ENCODE peak calls at places on chromosome 2, in four cellular contexts. I is naive thymus-derived CD4-positive, alpha-beta T cell; Z is fibroblast of lung; J is cardiac fibroblast. Q is an unnamed sample.

GRCh38 chr2:143175435-143175834 is 46.2 kb downstream of the ARHGAP15 start:
- DNase-seq in I (no peak), Z (no peak), J (no peak), Q (no peak)

GRCh38 chr2:236963631-236964030 is 122.1 kb upstream of the COPS8 start:
- DNase-seq in I (no peak), Z (no peak), J (no peak), Q (no peak)

GRCh38 chr2:156589381-156590079 is 153.4 kb downstream of the GPD2 start:
- DNase-seq in I (no peak), Z (peak), J (peak), Q (peak)

GRCh38 chr2:2765176-2765800 is 434.2 kb upstream of the MYT1L start:
- DNase-seq in I (no peak), Z (no peak), J (no peak), Q (no peak)

GRCh38 chr2:159713691-159714585 is 1.6 kb downstream of the MARCHF7 start:
- DNase-seq in I (no peak), Z (peak), J (peak), Q (peak)

GRCh38 chr2:27096748-27097297 is 10.3 kb downstream of the KHK start:
- DNase-seq in I (no peak), Z (no peak), J (no peak), Q (no peak)

GRCh38 chr2:144515694-144516416 is 4.1 kb downstream of the ZEB2 start:
- DNase-seq in I (peak), Z (peak), J (peak), Q (peak)

GRCh38 chr2:135164431-135164830 is 112.3 kb downstream of the RAB3GAP1 start:
- DNase-seq in I (no peak), Z (no peak), J (peak), Q (peak)

GRCh38 chr2:166375736-166376487 is at the start of gene SCN9A:
- DNase-seq in I (peak), Z (peak), J (peak), Q (peak)

GRCh38 chr2:139946690-139947089 is 1166.5 kb upstream of the NXPH2 start:
- DNase-seq in I (no peak), Z (no peak), J (no peak), Q (no peak)

GRCh38 chr2:14516844-14517243 is 115.7 kb upstream of the LRATD1 start:
- DNase-seq in I (no peak), Z (peak), J (peak), Q (peak)

GRCh38 chr2:118013724-118014491 is at the start of gene CCDC93:
- DNase-seq in I (peak), Z (peak), J (peak), Q (peak)

GRCh38 chr2:109098921-109099273 is 30.1 kb upstream of the SH3RF3 start:
- DNase-seq in I (no peak), Z (no peak), J (no peak), Q (no peak)

GRCh38 chr2:113273031-113273551 is 5.6 kb downstream of the PAX8 start:
- DNase-seq in I (no peak), Z (peak), J (no peak), Q (peak)

GRCh38 chr2:65456074-65456473 is 23.7 kb upstream of the SPRED2 start:
- DNase-seq in I (no peak), Z (no peak), J (peak), Q (no peak)

GRCh38 chr2:180177534-180177933 is 170.4 kb upstream of the CWC22 start:
- DNase-seq in I (no peak), Z (no peak), J (no peak), Q (no peak)

GRCh38 chr2:38115216-38116012 is 39.5 kb upstream of the CYP1B1 start:
- DNase-seq in I (peak), Z (peak), J (peak), Q (peak)

GRCh38 chr2:162245737-162246136 is 2.5 kb upstream of the FAP start:
- DNase-seq in I (no peak), Z (peak), J (peak), Q (peak)

GRCh38 chr2:37768491-37768925 is 97.1 kb upstream of the CDC42EP3 start:
- DNase-seq in I (no peak), Z (peak), J (peak), Q (peak)

GRCh38 chr2:6111676-6112294 is 419.6 kb downstream of the SOX11 start:
- DNase-seq in I (no peak), Z (no peak), J (no peak), Q (no peak)

GRCh38 chr2:43134571-43134889 is 91.9 kb downstream of the ZFP36L2 start:
- DNase-seq in I (no peak), Z (no peak), J (no peak), Q (no peak)
- H3K4me3 ChIP-seq in I (peak), Z (no peak), J (no peak), Q (no peak)

DNA sequence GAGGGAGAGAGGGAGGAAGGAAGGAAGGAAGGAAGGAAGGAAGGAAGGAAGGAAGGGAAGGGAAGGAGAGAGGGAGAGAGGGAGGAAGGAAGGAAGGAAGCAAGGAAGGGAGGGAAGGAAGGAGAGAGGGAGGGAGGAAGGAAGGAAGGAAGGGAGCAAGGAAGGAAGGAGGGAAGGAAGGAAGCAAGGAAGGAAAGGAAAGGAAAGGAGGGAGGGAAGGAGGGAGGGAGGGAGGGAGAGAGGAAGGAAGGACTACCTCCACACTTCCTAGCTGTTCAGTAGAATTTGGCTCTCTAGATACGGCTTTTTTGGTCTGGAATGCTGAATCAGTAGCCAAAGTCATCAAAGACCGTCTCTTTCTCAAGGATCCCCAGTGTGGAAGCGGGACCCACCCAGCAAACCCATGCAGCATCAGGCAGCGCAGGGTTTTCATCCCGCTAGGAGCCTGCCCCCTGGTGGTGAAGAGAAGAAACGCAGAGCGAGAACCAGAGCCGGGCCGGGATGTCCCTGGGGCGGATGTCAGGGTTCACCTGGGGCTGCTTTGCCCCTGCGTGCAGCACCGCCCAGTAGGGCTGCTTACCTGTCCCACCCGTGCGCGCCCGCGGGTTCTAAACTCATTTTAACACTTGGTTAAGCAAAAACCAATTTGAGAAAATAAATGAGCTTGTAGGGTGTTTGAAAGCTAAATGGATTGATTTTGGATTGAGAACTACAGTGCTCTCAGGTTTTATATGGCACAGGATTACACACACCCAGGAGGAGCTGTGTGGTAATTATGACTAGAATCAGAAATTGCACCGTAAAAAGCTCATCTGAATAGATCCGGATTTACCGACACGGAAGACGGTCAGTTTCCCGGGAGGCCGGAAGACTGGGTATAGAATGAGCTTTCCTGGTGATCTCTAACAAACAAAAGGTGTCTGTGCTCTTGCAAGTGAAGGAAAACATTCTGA is 48.1 kb upstream of the ARL4C start:
- DNase-seq in I (peak), Z (peak), J (peak), Q (peak)
- H3K4me3 ChIP-seq in I (no peak), Z (no peak), J (no peak), Q (no peak)

DNA sequence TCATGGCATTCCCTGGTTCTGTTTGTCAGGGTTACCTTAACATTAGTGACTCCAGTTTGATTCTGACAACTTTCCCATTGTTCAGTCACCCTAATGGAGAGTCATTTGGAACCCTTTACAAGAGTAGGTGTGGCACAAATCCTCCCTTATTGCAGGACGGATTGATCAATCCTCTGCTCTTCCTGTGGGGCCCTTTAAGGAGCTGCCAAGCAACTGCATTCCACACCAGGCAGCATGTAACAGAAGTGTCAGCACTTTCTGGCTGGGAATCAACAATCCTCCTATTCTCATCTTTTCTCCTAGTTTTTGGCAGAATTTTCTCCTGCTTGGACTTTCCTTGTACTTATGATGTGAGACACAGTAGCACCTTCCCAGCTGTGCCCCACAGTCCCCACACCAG is 177.8 kb downstream of the ST6GAL2 start:
- DNase-seq in I (no peak), Z (no peak), J (no peak), Q (no peak)
- H3K4me3 ChIP-seq in I (no peak), Z (no peak), J (no peak), Q (no peak)

GRCh38 chr2:240603081-240603835 is 16.7 kb downstream of the CAPN10 start:
- DNase-seq in I (no peak), Z (no peak), J (no peak), Q (no peak)

GRCh38 chr2:240604291-240604938 is 17.9 kb downstream of the CAPN10 start:
- DNase-seq in I (no peak), Z (peak), J (peak), Q (peak)

GRCh38 chr2:240605867-240606743 is 19.2 kb upstream of the GPR35 start:
- DNase-seq in I (no peak), Z (no peak), J (no peak), Q (no peak)

GRCh38 chr2:240603846-240604245 is 17.3 kb downstream of the CAPN10 start:
- DNase-seq in I (no peak), Z (no peak), J (no peak), Q (no peak)

DNA sequence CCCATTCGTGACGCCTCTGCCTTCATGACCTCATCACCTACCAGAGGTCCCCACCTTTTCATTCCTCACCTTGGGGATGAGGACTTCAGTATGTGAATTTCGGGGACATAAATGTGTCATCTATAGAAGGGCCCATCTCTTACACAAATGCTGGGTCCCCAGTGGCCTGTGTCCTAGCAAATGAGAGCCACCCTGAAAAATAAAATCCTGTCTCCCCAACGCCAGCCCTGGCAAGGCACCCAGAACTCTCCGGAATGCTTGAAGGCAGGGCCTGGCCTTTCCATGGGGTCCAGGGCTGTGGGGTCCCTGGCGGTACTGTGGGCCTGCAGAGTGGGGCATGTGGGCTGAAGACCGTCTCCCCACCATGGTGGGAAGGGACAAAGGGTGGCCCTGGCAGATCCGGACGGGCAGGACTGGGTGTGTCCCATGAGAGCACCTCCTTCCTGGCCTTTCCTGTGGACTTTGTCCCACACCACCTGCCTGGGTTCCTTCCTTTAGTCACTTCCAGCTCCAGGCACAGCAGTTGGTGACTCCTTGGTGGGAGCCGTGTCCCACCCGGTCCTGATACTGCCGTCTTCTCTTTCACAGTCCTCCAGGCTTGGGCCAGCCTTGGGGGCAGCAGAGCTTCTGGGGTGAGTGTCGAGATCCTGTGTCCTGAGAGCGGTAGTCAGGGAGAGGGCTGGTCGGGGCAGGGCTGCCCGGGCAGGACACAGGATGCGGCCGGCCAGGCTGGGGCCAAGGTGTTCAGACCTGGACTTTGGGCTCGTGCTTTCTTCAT is 18.6 kb downstream of the CAPN10 start:
- DNase-seq in I (no peak), Z (no peak), J (no peak), Q (no peak)
- H3K4me3 ChIP-seq in I (no peak), Z (no peak), J (no peak), Q (no peak)

GRCh38 chr2:20302019-20302418 is 48.6 kb downstream of the PUM2 start:
- DNase-seq in I (no peak), Z (no peak), J (no peak), Q (no peak)
- H3K4me3 ChIP-seq in I (no peak), Z (no peak), J (no peak), Q (no peak)

GRCh38 chr2:17815466-17816184 is 635 bp upstream of the MSGN1 start:
- DNase-seq in I (no peak), Z (no peak), J (no peak), Q (no peak)

GRCh38 chr2:17814601-17815000 is 1.7 kb upstream of the MSGN1 start:
- DNase-seq in I (no peak), Z (no peak), J (no peak), Q (no peak)

GRCh38 chr2:17813015-17813741 is 3.1 kb upstream of the MSGN1 start:
- DNase-seq in I (no peak), Z (no peak), J (peak), Q (peak)

GRCh38 chr2:17816396-17817245 is at the start of gene MSGN1:
- DNase-seq in I (no peak), Z (no peak), J (no peak), Q (no peak)

DNA sequence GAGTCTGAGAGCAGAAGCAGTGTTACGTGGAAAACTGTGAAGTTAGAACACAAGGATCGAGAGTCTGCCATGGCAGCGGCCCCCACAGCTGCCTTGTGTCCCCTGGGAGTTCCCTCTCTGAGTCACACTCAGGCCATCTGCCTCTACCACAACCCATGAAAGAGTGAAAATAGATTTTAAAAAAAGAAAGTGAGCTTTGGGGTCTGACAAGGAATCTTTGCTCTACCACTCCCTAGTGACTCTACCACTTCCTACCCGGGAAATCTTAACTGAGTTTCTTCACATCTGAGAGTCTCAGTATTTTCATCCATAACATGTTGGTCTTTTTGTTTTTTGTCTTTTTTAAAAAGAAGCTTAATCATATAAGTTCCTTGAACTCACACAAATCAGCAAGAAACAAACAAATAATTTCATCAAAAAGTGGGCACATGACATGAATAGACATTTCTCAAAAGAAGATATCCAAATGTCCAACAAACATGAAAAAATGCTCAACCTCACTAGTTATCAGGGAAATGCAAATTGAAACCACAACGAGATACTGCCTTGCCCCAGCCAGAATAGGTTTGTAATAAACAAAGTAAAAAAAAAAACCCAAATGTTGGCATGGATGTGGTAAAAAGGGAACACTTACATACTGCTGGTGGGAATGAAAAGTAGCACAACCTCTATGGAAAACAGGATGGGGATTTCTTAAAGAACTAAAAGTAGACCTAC is 2.4 kb upstream of the MSGN1 start:
- DNase-seq in I (no peak), Z (no peak), J (peak), Q (peak)
- H3K4me3 ChIP-seq in I (no peak), Z (no peak), J (no peak), Q (no peak)

DNA sequence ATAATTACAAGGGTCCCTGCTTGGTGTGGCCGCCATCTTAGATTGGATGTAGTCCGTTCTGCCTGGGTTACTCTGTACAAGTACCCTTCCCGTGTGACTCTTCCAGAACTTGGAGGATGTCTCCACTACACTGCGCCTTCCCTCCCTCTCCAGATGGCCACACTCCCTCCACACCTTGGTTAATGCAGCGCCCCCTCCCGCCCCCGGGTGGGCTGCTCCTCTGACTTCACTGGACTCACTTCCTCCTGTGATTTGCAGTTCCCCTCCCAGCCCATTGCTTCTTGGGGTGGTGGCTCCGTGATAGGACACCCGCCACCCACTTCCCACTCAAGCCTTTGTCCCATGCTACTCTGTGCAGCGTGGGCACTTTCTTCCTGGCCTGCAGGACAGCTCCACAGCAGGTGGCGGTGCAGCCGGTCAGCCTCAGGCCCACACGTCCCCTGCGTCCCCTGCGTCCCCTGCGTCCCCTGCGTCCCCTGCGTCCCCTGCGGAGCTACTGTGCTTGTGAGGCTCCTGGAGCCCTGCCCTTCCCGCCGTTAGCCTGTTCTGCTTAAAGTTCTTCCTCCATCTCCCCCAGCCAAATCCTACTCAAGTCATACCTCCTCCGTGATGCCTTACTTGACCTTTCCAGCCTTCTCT is 130.5 kb upstream of the SIX3 start:
- DNase-seq in I (no peak), Z (no peak), J (no peak), Q (no peak)
- H3K4me3 ChIP-seq in I (no peak), Z (no peak), J (no peak), Q (no peak)

GRCh38 chr2:191255271-191255670 is 10.1 kb downstream of the MYO1B start:
- DNase-seq in I (no peak), Z (no peak), J (peak), Q (no peak)

GRCh38 chr2:191255756-191256312 is 10.6 kb downstream of the MYO1B start:
- DNase-seq in I (no peak), Z (no peak), J (no peak), Q (no peak)

GRCh38 chr2:191250400-191250799 is 5.2 kb downstream of the MYO1B start:
- DNase-seq in I (no peak), Z (peak), J (peak), Q (no peak)

GRCh38 chr2:191251014-191251413 is 5.8 kb downstream of the MYO1B start:
- DNase-seq in I (no peak), Z (no peak), J (no peak), Q (no peak)

DNA sequence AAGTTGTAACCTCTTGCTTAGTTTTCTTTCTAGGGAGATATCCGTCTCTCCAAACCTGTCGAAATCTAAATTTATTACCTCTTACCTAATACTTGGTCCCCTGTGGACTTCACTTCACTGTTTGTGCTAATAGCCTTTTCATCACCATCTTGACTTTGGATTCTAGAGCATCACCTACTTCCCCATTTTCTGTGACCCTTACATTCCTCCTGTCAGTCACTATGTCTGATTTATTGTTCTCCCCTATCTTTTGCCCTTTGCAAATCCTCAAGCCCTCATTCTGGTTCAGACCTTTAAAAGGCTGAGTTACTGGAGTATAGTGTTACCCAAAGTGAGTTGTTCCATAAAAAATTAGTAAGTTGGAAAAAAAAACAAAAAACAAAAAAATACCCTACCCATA is 7.5 kb downstream of the MYO1B start:
- DNase-seq in I (no peak), Z (no peak), J (no peak), Q (no peak)
- H3K4me3 ChIP-seq in I (no peak), Z (no peak), J (no peak), Q (no peak)

GRCh38 chr2:233761040-233761769 is 1.1 kb downstream of the UGT1A1 start:
- DNase-seq in I (no peak), Z (no peak), J (no peak), Q (peak)

GRCh38 chr2:233760043-233760442 is at the start of gene UGT1A1:
- DNase-seq in I (no peak), Z (no peak), J (no peak), Q (no peak)

GRCh38 chr2:233758168-233758567 is 1.9 kb upstream of the UGT1A1 start:
- DNase-seq in I (no peak), Z (no peak), J (no peak), Q (no peak)

GRCh38 chr2:233756429-233757081 is 3.5 kb upstream of the UGT1A1 start:
- DNase-seq in I (no peak), Z (no peak), J (no peak), Q (no peak)

DNA sequence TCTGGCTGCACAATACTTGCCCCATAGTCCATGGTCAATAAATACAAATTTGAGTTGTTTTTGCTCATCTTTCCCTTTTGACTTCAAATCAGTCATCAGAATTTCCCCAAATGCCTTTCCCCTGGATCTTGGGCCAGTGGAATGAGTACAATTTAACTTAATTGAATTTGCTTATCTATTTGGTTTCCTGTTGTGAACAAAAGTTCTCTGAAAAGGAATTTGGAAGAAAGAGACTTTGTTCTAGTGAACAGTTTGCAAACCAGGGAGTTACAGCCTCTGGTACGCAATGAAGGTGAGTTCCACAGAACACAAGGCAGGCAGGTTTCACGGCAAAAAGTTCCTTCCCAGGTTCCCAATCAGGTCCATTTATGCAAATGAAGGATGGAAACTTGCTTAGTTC is 1.2 kb upstream of the UGT1A1 start:
- DNase-seq in I (no peak), Z (no peak), J (no peak), Q (no peak)
- H3K4me3 ChIP-seq in I (no peak), Z (no peak), J (no peak), Q (no peak)

Q was measured in fibroblast of villous mesenchyme.